ENCODE peak calls at places on chromosomes 1 and 21, in seven cellular contexts. Q is neural progenitor cell, M is osteoblast, X is PC-9, I is IMR-90, U is MM.1S, B is fibroblast of lung. H is an unnamed sample.

GRCh38 chr1:147762233-147763024 is 2.0 kb upstream of the GJA5 start:
- DNase-seq in Q (no peak), M (no peak), X (no peak), I (no peak), U (peak; percentile 67), B (no peak), H (no peak)

GRCh38 chr1:202208458-202208857 is 14.9 kb downstream of the LGR6 start:
- DNase-seq in Q (no peak), M (no peak), X (no peak), I (no peak), U (no peak), B (no peak), H (no peak)

GRCh38 chr21:27476696-27477095 is 509.8 kb upstream of the ADAMTS5 start:
- DNase-seq in Q (no peak), M (peak; percentile 78), X (no peak), I (peak; percentile 62), U (no peak), B (peak; percentile 80), H (no peak)

GRCh38 chr1:179169616-179170467 is 59.6 kb downstream of the ABL2 start:
- DNase-seq in Q (no peak), M (peak; percentile 53), X (no peak), I (peak; percentile 85), U (no peak), B (peak; percentile 88), H (peak; percentile 77)

GRCh38 chr1:196678510-196678884 is 26.7 kb downstream of the CFH start:
- DNase-seq in Q (no peak), M (no peak), X (peak; percentile 11), I (peak; percentile 81), U (no peak), B (peak; percentile 73), H (peak; percentile 84)

GRCh38 chr1:113434874-113435175 is 44.5 kb downstream of the MAGI3 start:
- DNase-seq in Q (no peak), M (no peak), X (no peak), I (no peak), U (no peak), B (no peak), H (no peak)

GRCh38 chr1:74641161-74641560 is 32.4 kb downstream of the ERICH3 start:
- DNase-seq in Q (no peak), M (no peak), X (no peak), I (no peak), U (no peak), B (no peak), H (peak; percentile 62)

GRCh38 chr1:185159966-185160365 is 3.0 kb downstream of the SWT1 start:
- DNase-seq in Q (no peak), M (no peak), X (no peak), I (peak; percentile 26), U (peak; percentile 71), B (no peak), H (peak; percentile 32)

GRCh38 chr1:230139741-230140140 is 72.7 kb downstream of the GALNT2 start:
- DNase-seq in Q (no peak), M (no peak), X (no peak), I (peak; percentile 36), U (no peak), B (no peak), H (no peak)

GRCh38 chr1:83676106-83676505 is 322.8 kb downstream of the TTLL7 start:
- DNase-seq in Q (no peak), M (no peak), X (no peak), I (no peak), U (no peak), B (no peak), H (no peak)

GRCh38 chr1:45446530-45446929 is 44.4 kb downstream of the TESK2 start:
- DNase-seq in Q (no peak), M (no peak), X (no peak), I (no peak), U (no peak), B (no peak), H (no peak)

GRCh38 chr1:111960971-111961370 is 28.5 kb downstream of the KCND3 start:
- DNase-seq in Q (no peak), M (no peak), X (no peak), I (no peak), U (no peak), B (no peak), H (no peak)

GRCh38 chr1:17377325-17377953 is 5.4 kb downstream of the PADI6 start:
- DNase-seq in Q (no peak), M (peak; percentile 30), X (peak; percentile 44), I (no peak), U (no peak), B (no peak), H (no peak)

GRCh38 chr1:5878938-5879337 is 113.3 kb downstream of the NPHP4 start:
- DNase-seq in Q (no peak), M (peak; percentile 62), X (no peak), I (no peak), U (no peak), B (no peak), H (no peak)

GRCh38 chr1:233367057-233367759 is 39.7 kb downstream of the MAP3K21 start:
- DNase-seq in Q (no peak), M (no peak), X (peak; percentile 78), I (no peak), U (no peak), B (no peak), H (peak; percentile 87)

GRCh38 chr1:220906561-220907334 is 27.5 kb downstream of the HLX start:
- DNase-seq in Q (no peak), M (no peak), X (peak; percentile 72), I (peak; percentile 21), U (no peak), B (no peak), H (no peak)

GRCh38 chr1:209029737-209030136 is 553.8 kb upstream of the CAMK1G start:
- DNase-seq in Q (no peak), M (no peak), X (no peak), I (no peak), U (no peak), B (no peak), H (no peak)

GRCh38 chr21:42980959-42981523 is 6.7 kb downstream of the PKNOX1 start:
- DNase-seq in Q (no peak), M (no peak), X (no peak), I (no peak), U (no peak), B (no peak), H (no peak)

GRCh38 chr21:23743821-23744220 is 1863.5 kb downstream of the MRPL39 start:
- DNase-seq in Q (no peak), M (no peak), X (no peak), I (no peak), U (no peak), B (no peak), H (no peak)

DNA sequence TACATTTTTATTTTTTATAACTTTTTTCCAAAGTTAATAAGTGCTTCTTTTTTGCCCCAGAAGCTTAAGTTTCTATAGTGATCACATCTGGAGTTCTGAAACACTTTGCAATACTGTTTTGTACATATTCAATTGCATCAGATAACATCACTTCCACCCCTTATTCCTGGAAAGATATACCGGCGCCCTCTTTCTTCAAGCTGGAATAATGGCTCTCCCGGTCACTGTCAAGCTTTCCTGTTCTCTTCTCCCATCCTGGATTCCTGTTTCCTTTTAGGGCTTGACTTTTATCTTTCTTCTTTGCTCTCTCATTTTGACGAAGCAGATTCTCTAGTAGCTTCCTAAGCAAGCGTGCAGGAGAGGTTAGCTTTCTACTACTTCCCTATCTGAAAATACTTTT is 1866.8 kb downstream of the MRPL39 start:
- DNase-seq in Q (no peak), M (no peak), X (no peak), I (no peak), U (no peak), B (no peak), H (no peak)
- TF ChIP-seq CTCF in Q (no peak), M (no peak), X (no peak), I (no peak), U (no peak), B (no peak), H (no peak)

DNA sequence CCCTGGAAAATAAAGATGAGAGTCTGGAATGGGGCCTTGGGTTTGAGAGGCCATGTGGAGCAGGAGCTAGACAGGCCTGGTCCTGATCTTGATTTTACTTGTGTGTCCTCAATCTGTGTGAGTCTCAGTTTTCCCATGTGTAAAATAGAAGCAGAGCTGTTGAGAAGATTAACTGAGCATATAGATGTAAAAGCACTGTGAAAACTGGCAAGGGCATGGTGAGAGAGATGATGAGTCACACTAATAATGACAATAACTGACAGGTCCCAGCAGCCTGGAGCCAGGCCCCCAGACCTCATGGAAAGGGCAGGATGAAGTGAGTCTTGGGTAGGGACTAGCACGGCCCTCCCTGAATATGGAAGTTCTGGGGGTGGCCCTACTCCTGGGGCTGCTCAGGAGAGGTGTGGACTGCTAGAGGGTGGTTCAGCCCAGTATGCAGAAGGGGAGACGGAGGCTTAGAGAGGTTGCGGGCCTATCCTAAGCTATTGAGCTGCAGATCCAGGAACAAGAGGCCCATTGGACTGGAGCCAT is 2.8 kb upstream of the AHDC1 start:
- DNase-seq in Q (no peak), M (no peak), X (no peak), I (peak; percentile 41), U (no peak), B (no peak), H (no peak)
- H4K20me1 ChIP-seq in Q (peaks cover 14% of the 10 kb centered on the region), M (peaks cover 7% of the 10 kb centered on the region), X (no peaks in the 10 kb centered on the region), I (peaks cover 10% of the 10 kb centered on the region), U (no peaks in the 10 kb centered on the region), B (no peaks in the 10 kb centered on the region), H (peaks cover 10% of the 10 kb centered on the region)

GRCh38 chr21:44312716-44313115 is 12.9 kb downstream of the PFKL start:
- DNase-seq in Q (no peak), M (no peak), X (no peak), I (no peak), U (no peak), B (no peak), H (no peak)
- H3K36me3 ChIP-seq in Q (no peaks in the 10 kb centered on the region), M (peaks cover 7% of the 10 kb centered on the region), X (no peaks in the 10 kb centered on the region), I (peaks cover 71% of the 10 kb centered on the region), U (peaks cover 10% of the 10 kb centered on the region), B (peaks cover 20% of the 10 kb centered on the region), H (peaks cover 5% of the 10 kb centered on the region)

GRCh38 chr1:180181048-180181447 is 26.4 kb downstream of the QSOX1 start:
- DNase-seq in Q (peak; percentile 65), M (peak; percentile 63), X (no peak), I (no peak), U (no peak), B (peak; percentile 31), H (no peak)
- TF ChIP-seq CTCF in Q (peak; percentile 64), M (peak; percentile 47), X (peak; percentile 59), I (peak; percentile 39), U (peak; percentile 36), B (peak; percentile 40), H (peak; percentile 18)

GRCh38 chr1:91803847-91804545 is 82.0 kb downstream of the TGFBR3 start:
- DNase-seq in Q (no peak), M (no peak), X (peak; percentile 10), I (no peak), U (peak; percentile 78), B (no peak), H (no peak)
- H4K20me1 ChIP-seq in Q (no peaks in the 10 kb centered on the region), M (no peaks in the 10 kb centered on the region), X (no peaks in the 10 kb centered on the region), I (no peaks in the 10 kb centered on the region), U (no peaks in the 10 kb centered on the region), B (no peaks in the 10 kb centered on the region), H (no peaks in the 10 kb centered on the region)